ENCODE peak calls at places on chromosomes 5 and 9, in nine cellular contexts. J is GM23248; P is CD8-positive, alpha-beta T cell; B is kidney epithelial cell; F is psoas muscle; W is AG10803; Z is right lobe of liver; E is HL-60; Y is Peyer's patch. C is an unnamed sample.

GRCh38 chr9:136656795-136657611 is 5.7 kb upstream of the EGFL7 start:
- DNase-seq in B (no peak), E (peak), Y (no peak), W (no peak), F (peak), J (no peak), P (no peak), Z (no peak), C (no peak)

GRCh38 chr5:150256416-150257064 is 33.0 kb downstream of the CAMK2A start:
- DNase-seq in W (no peak), B (no peak), J (no peak), E (no peak), P (no peak), Y (no peak), Z (no peak), F (no peak), C (no peak)

GRCh38 chr9:4301971-4302427 is 2.1 kb upstream of the GLIS3 start:
- DNase-seq in Z (no peak), E (no peak), P (no peak), Y (no peak), J (peak), B (peak), W (peak), F (peak), C (no peak)

GRCh38 chr9:29822458-29822857 is 2249.2 kb upstream of the C9orf72 start:
- DNase-seq in Y (no peak), W (no peak), E (no peak), P (no peak), F (no peak), B (no peak), Z (no peak), J (no peak), C (no peak)

GRCh38 chr5:52776116-52776515 is 11.6 kb upstream of the ITGA1 start:
- DNase-seq in J (no peak), Y (no peak), E (no peak), P (peak), B (no peak), W (no peak), Z (no peak), F (no peak), C (peak)

GRCh38 chr9:5587024-5587423 is 41.9 kb upstream of the RIC1 start:
- DNase-seq in F (no peak), B (no peak), Z (no peak), J (peak), Y (no peak), E (no peak), W (peak), P (no peak), C (no peak)

GRCh38 chr5:74104469-74104868 is 478.5 kb downstream of the ARHGEF28 start:
- DNase-seq in Y (no peak), J (no peak), Z (no peak), P (no peak), B (no peak), W (no peak), F (no peak), E (no peak), C (no peak)

GRCh38 chr5:113806823-113807222 is 293.3 kb downstream of the YTHDC2 start:
- DNase-seq in P (no peak), W (peak), F (no peak), E (no peak), Z (no peak), Y (no peak), B (no peak), J (peak), C (no peak)

GRCh38 chr9:34503406-34503805 is 19.4 kb downstream of the ENHO start:
- DNase-seq in P (no peak), F (no peak), Y (no peak), B (no peak), Z (no peak), W (no peak), E (no peak), J (no peak), C (no peak)

GRCh38 chr5:2659071-2659470 is 92.4 kb downstream of the IRX2 start:
- DNase-seq in E (no peak), J (peak), Z (no peak), P (no peak), F (no peak), B (no peak), Y (no peak), W (no peak), C (no peak)

GRCh38 chr9:136921718-136922117 is 22.8 kb downstream of the FBXW5 start:
- DNase-seq in J (no peak), E (no peak), Z (no peak), F (no peak), W (no peak), Y (no peak), B (no peak), P (no peak), C (no peak)

GRCh38 chr5:55540024-55540423 is 5.3 kb upstream of the PLPP1 start:
- DNase-seq in B (no peak), W (peak), P (no peak), E (no peak), F (no peak), J (peak), Y (no peak), Z (no peak), C (no peak)

GRCh38 chr9:133733421-133734250 is 4.5 kb downstream of the SARDH start:
- DNase-seq in W (no peak), J (no peak), E (no peak), Y (no peak), P (no peak), F (no peak), Z (peak), B (no peak), C (no peak)

GRCh38 chr5:137566118-137566541 is 67.0 kb upstream of the SPOCK1 start:
- DNase-seq in W (peak), P (no peak), E (no peak), Y (no peak), F (no peak), J (peak), Z (no peak), B (peak), C (no peak)

GRCh38 chr5:96245401-96246091 is 187.5 kb downstream of the PCSK1 start:
- DNase-seq in Y (no peak), B (no peak), W (no peak), J (no peak), E (no peak), Z (no peak), F (no peak), P (no peak), C (no peak)

GRCh38 chr9:38687389-38687842 is 32.5 kb downstream of the FAM240B start:
- DNase-seq in Y (no peak), B (peak), F (no peak), J (no peak), Z (peak), E (no peak), W (no peak), P (peak), C (no peak)
- H3K4me3 ChIP-seq in Y (no peak), B (peak), F (no peak), J (no peak), Z (peak), E (no peak), W (no peak), P (peak), C (no peak)

GRCh38 chr9:130689572-130689936 is 4.0 kb upstream of the EXOSC2 start:
- DNase-seq in Z (no peak), E (no peak), F (no peak), P (no peak), W (no peak), Y (no peak), J (no peak), B (no peak), C (no peak)
- H3K4me3 ChIP-seq in Z (no peak), E (no peak), F (peak), P (no peak), W (peak), Y (no peak), J (peak), B (no peak), C (no peak)

DNA sequence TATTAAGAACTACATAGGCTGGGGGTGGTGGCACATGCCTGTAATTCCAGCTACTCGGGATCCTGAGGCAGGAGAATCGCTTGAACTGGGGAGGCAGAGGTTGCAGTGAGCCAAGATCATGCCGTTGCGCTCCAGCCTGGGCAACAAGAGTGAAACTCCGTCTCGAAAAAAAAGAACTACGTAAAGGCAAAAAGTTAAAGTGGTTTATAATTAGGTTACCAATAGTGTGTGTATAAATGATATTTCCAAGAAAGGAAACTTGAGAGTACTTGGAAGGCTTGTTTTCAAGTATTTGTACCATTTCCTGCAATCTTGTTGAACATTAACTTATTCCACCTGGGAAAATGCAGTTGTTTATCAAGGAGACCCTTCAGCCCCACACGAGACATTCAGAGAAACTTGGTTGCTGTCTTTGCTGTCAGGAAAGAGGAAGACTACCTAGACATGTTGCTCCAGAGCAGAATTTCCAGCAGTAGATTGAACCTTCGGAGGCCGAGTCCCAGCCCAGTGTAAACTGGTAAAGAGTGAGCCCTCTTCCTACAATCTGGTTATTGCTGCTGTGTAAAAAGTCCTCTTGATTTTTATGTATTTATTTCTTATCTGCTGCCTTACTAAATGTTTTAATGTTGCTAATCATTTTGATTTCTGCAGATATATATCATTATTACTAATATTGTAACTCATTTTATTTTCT is 30.1 kb downstream of the STXBP1 start:
- DNase-seq in Z (no peak), E (no peak), P (no peak), W (no peak), Y (no peak), F (no peak), B (peak), J (no peak), C (no peak)
- H3K4me3 ChIP-seq in Z (no peak), E (no peak), P (no peak), W (no peak), Y (no peak), F (no peak), B (no peak), J (no peak), C (no peak)

GRCh38 chr9:130432362-130432761 is 12.4 kb upstream of the ASS1 start:
- DNase-seq in Y (no peak), J (no peak), B (no peak), Z (peak), F (peak), E (peak), P (no peak), W (no peak), C (no peak)

GRCh38 chr9:130433168-130433946 is 11.4 kb upstream of the ASS1 start:
- DNase-seq in F (peak), W (peak), B (no peak), Y (no peak), E (peak), Z (peak), J (peak), P (peak), C (no peak)

GRCh38 chr9:130432796-130433167 is 12.0 kb upstream of the ASS1 start:
- DNase-seq in Y (no peak), J (no peak), Z (peak), P (no peak), E (no peak), W (no peak), B (no peak), F (peak), C (no peak)

GRCh38 chr9:130431536-130432303 is 13.0 kb upstream of the ASS1 start:
- DNase-seq in Y (no peak), F (peak), P (no peak), Z (peak), B (no peak), J (no peak), W (no peak), E (no peak), C (no peak)

DNA sequence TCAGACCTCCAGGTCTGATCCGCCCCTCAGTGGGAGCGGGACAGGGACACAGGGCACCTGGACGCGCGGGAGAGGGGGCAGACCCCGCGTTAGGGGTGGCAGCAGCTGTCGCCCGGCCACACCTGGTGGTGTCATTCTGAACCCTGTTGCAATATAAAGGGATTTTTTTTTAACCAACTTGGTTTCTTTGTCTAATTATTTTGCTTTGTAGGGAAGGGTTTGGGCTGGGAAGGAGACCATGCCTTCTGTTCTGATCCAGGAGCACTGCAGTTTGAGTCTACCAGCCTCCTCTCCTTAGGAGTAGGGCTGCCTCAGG is 10.9 kb upstream of the ASS1 start:
- DNase-seq in W (no peak), Y (no peak), P (no peak), E (no peak), F (peak), J (no peak), B (no peak), Z (no peak), C (no peak)
- H3K4me3 ChIP-seq in W (no peak), Y (no peak), P (no peak), E (no peak), F (no peak), J (no peak), B (no peak), Z (peak), C (no peak)

GRCh38 chr9:87497080-87497603 is 525 bp upstream of the DAPK1 start:
- DNase-seq in B (no peak), Z (no peak), W (no peak), Y (no peak), J (no peak), F (no peak), E (no peak), P (no peak), C (no peak)
- H3K4me3 ChIP-seq in B (peak), Z (peak), W (peak), Y (peak), J (peak), F (peak), E (peak), P (no peak), C (no peak)

GRCh38 chr9:31185831-31186230 is 1198.6 kb upstream of the ACO1 start:
- DNase-seq in Y (no peak), W (no peak), P (no peak), J (peak), E (no peak), F (no peak), B (peak), Z (no peak), C (no peak)
- H3K4me3 ChIP-seq in Y (no peak), W (no peak), P (no peak), J (no peak), E (no peak), F (no peak), B (no peak), Z (no peak), C (no peak)

GRCh38 chr5:147507480-147508126 is 2.3 kb downstream of the DPYSL3 start:
- DNase-seq in P (no peak), Z (no peak), F (no peak), J (peak), Y (no peak), W (peak), E (no peak), B (no peak), C (no peak)
- H3K4me3 ChIP-seq in P (no peak), Z (no peak), F (peak), J (peak), Y (no peak), W (peak), E (no peak), B (peak), C (no peak)

C was measured in CD4-positive, alpha-beta memory T cell.